ENCODE peak calls at places on chromosomes 11 and 22, in seven cellular contexts. Z is heart right ventricle, P is activated T-cell treated with anti-CD3 and anti-CD28 coated beads for 1 hour, X is thoracic aorta, J is pons, F is chondrocyte, B is GM18507. L is an unnamed sample.

GRCh38 chr11:133239530-133239929 is 292.8 kb downstream of the OPCML start:
- DNase-seq in Z (no peak), P (no peak), F (no peak), B (no peak), J (no peak), X (no peak), L (no peak)

GRCh38 chr11:94500181-94500580 is 6.4 kb downstream of the ANKRD49 start:
- DNase-seq in X (no peak), J (no peak), P (no peak), F (no peak), Z (no peak), B (no peak), L (no peak)

GRCh38 chr22:22021160-22021750 is 38.7 kb upstream of the TOP3B start:
- DNase-seq in Z (no peak), F (no peak), P (no peak), J (no peak), B (no peak), X (no peak), L (no peak)

GRCh38 chr11:96778272-96778671 is 388.5 kb downstream of the JRKL start:
- DNase-seq in B (no peak), P (no peak), X (no peak), J (no peak), Z (no peak), F (no peak), L (no peak)

GRCh38 chr22:32828150-32828549 is 26.6 kb downstream of the TIMP3 start:
- DNase-seq in B (no peak), P (no peak), F (no peak), Z (no peak), J (no peak), X (no peak), L (no peak)

GRCh38 chr11:113603277-113604059 is 102.6 kb downstream of the TMPRSS5 start:
- DNase-seq in F (no peak), P (no peak), B (no peak), J (peak; percentile 74), X (no peak), Z (peak; percentile 60), L (no peak)

GRCh38 chr11:107549253-107549953 is 16.1 kb downstream of the ALKBH8 start:
- DNase-seq in F (no peak), B (no peak), Z (no peak), J (peak; percentile 68), X (no peak), P (peak; percentile 6), L (no peak)

GRCh38 chr11:1839924-1840779 is 1.4 kb downstream of the TNNI2 start:
- DNase-seq in Z (peak; percentile 48), B (peak; percentile 53), F (no peak), X (no peak), J (peak; percentile 52), P (no peak), L (peak; percentile 79)

GRCh38 chr22:32378703-32379272 is 21.1 kb downstream of the RFPL3 start:
- DNase-seq in B (no peak), Z (no peak), J (peak; percentile 58), X (no peak), P (no peak), F (no peak), L (no peak)

GRCh38 chr11:76229690-76230240 is 23.5 kb upstream of the WNT11 start:
- DNase-seq in F (no peak), J (no peak), X (no peak), B (no peak), Z (no peak), P (no peak), L (no peak)

GRCh38 chr22:46102752-46103151 is 47.6 kb upstream of the PPARA start:
- DNase-seq in X (no peak), P (no peak), B (no peak), F (no peak), J (no peak), Z (no peak), L (no peak)